ENCODE peak calls at places on chromosomes 11 and 22, in six cellular contexts. N is fibroblast of lung, M is esophagus muscularis mucosa, Q is tibial nerve, R is transverse colon, Y is WERI-Rb-1. A is an unnamed sample.

GRCh38 chr11:61962213-61963015 is 5.0 kb downstream of the FTH1 start:
- DNase-seq in N (peak; percentile 54), M (no peak), Q (no peak), R (no peak), Y (no peak), A (peak; percentile 28)

GRCh38 chr22:46607483-46608114 is 12.6 kb upstream of the GRAMD4 start:
- DNase-seq in N (no peak), M (no peak), Q (no peak), R (no peak), Y (no peak), A (no peak)

GRCh38 chr11:99683933-99684332 is 663.2 kb downstream of the CNTN5 start:
- DNase-seq in N (no peak), M (no peak), Q (no peak), R (no peak), Y (no peak), A (no peak)

GRCh38 chr11:9535189-9535781 is 38.2 kb upstream of the WEE1 start:
- DNase-seq in N (peak; percentile 77), M (peak; percentile 96), Q (peak; percentile 52), R (peak; percentile 83), Y (peak; percentile 63), A (peak; percentile 69)

GRCh38 chr22:50308597-50308935 is 1.1 kb upstream of the PLXNB2 start:
- DNase-seq in N (peak; percentile 58), M (peak; percentile 95), Q (peak; percentile 62), R (peak; percentile 78), Y (peak; percentile 78), A (no peak)

GRCh38 chr11:121711900-121712424 is 259.2 kb upstream of the SORL1-AS1 start:
- DNase-seq in N (no peak), M (no peak), Q (no peak), R (no peak), Y (no peak), A (no peak)

GRCh38 chr11:102266111-102266510 is 51.2 kb upstream of the BIRC3 start:
- DNase-seq in N (no peak), M (no peak), Q (no peak), R (no peak), Y (no peak), A (no peak)

GRCh38 chr11:96707273-96707672 is 317.5 kb downstream of the JRKL start:
- DNase-seq in N (no peak), M (no peak), Q (no peak), R (no peak), Y (no peak), A (no peak)

GRCh38 chr11:128896356-128896755 is 5.2 kb downstream of the KCNJ5 start:
- DNase-seq in N (no peak), M (no peak), Q (no peak), R (no peak), Y (no peak), A (no peak)

DNA sequence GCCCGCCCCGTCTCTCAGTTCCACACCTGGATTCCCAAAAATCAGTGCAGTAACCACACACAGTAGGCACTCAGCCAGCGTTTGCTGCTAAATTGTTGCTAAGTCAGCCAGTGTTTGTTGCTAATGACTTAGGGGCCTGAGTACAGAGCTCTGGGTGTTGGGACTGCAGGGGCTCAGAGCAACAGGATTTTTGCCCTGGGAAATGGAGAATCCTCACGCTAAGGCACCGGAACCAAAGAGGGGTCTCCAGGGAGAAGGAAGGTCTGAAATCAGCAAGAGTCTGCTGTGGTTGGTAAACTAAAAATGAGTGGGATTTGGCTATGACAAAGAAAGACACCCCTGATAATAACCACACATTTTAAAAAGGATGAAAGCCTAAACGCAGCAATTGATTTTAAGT is 22.7 kb upstream of the ALX4 start:
- DNase-seq in N (no peak), M (no peak), Q (no peak), R (no peak), Y (no peak), A (no peak)
- H3K27ac ChIP-seq in N (no peak overlapping the region), M (no peak overlapping the region), Q (no peak overlapping the region), R (no peak overlapping the region), Y (no peak overlapping the region), A (no peak overlapping the region)

GRCh38 chr11:123176785-123177184 is 18.3 kb downstream of the CLMP start:
- DNase-seq in N (no peak), M (no peak), Q (no peak), R (no peak), Y (no peak), A (no peak)

GRCh38 chr11:123170929-123171328 is 24.1 kb downstream of the CLMP start:
- DNase-seq in N (no peak), M (no peak), Q (no peak), R (no peak), Y (no peak), A (no peak)

GRCh38 chr11:123173040-123173855 is 21.8 kb downstream of the CLMP start:
- DNase-seq in N (peak; percentile 97), M (no peak), Q (no peak), R (no peak), Y (no peak), A (no peak)

GRCh38 chr11:123174196-123175183 is 20.6 kb downstream of the CLMP start:
- DNase-seq in N (peak; percentile 99), M (no peak), Q (peak; percentile 58), R (peak; percentile 60), Y (no peak), A (no peak)

DNA sequence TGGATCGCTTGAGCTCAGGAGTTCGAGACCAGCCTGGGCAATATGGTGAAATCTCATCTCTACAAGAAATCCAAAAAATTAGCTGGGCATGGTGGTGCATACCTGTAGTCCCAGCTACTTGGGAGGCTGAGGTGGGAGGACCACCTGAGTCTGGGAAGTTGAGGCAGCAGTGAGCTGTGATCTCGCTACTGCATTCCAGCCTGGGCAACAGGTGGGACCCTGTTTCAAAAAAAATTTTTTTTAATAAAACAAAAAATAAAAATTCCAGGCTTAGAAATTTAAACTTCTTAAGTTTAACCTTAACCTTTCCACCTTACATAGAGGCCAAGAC is 21.2 kb downstream of the CLMP start:
- DNase-seq in N (no peak), M (no peak), Q (no peak), R (no peak), Y (no peak), A (no peak)
- H3K4me3 ChIP-seq in N (no peak overlapping the region), M (no peak overlapping the region), Q (no peak overlapping the region), R (no peak overlapping the region), Y (no peak overlapping the region), A (no peak overlapping the region)

GRCh38 chr22:17829691-17830040 is 55.4 kb upstream of the BID start:
- DNase-seq in N (no peak), M (no peak), Q (no peak), R (no peak), Y (no peak), A (no peak)
- H3K27ac ChIP-seq in N (no peak overlapping the region), M (peak overlapping the region; percentile 86), Q (peak overlapping the region; percentile 90), R (peak overlapping the region; percentile 10), Y (no peak overlapping the region), A (no peak overlapping the region)

GRCh38 chr11:28526406-28526751 is 418.2 kb downstream of the METTL15 start:
- DNase-seq in N (peak; percentile 21), M (no peak), Q (no peak), R (no peak), Y (no peak), A (no peak)
- H3K4me3 ChIP-seq in N (no peak overlapping the region), M (no peak overlapping the region), Q (no peak overlapping the region), R (no peak overlapping the region), Y (no peak overlapping the region), A (no peak overlapping the region)

GRCh38 chr11:47285969-47286770 is 16.2 kb downstream of the MADD start:
- DNase-seq in N (no peak), M (no peak), Q (no peak), R (no peak), Y (peak; percentile 51), A (no peak)
- H3K27ac ChIP-seq in N (no peak overlapping the region), M (no peak overlapping the region), Q (no peak overlapping the region), R (no peak overlapping the region), Y (peak overlapping the region; percentile 77), A (no peak overlapping the region)

DNA sequence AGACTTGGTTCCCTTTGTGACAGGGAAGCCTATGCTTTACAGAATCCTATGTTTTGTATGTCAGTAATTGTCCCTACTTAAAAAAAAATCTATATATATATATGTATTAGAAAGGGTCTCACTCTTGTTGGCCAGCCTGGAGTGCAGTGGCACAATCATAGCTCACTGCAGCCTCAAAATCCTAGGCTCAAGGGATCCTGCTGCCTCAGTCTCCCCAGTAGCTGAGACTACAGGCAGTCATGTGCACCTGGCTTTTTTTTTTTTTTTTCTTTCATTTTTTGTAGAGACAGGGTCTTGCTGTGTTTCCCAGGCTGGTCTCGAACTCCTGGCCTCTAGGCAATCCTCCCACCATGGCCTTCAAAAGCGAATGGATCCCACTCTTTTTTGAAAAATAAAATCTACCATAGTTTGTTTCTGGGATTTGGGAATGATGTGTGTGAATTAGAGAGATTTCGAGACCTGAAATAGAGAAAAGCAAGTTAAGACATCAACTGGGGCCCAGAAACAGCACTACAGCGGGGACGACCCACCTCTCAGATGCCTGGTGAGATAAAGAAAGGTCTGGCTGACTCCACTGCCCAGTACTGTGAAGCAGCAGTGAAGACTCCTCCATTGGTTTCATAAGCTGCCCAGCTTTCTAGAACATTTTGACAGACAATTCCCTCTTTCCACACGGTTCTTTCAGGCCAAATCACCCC is 1.9 kb upstream of the NEAT1 start:
- DNase-seq in N (no peak), M (no peak), Q (no peak), R (peak; percentile 10), Y (no peak), A (no peak)
- H3K4me3 ChIP-seq in N (no peak overlapping the region), M (peak overlapping the region; percentile 81), Q (peak overlapping the region; percentile 80), R (no peak overlapping the region), Y (no peak overlapping the region), A (peak overlapping the region; percentile 95)

DNA sequence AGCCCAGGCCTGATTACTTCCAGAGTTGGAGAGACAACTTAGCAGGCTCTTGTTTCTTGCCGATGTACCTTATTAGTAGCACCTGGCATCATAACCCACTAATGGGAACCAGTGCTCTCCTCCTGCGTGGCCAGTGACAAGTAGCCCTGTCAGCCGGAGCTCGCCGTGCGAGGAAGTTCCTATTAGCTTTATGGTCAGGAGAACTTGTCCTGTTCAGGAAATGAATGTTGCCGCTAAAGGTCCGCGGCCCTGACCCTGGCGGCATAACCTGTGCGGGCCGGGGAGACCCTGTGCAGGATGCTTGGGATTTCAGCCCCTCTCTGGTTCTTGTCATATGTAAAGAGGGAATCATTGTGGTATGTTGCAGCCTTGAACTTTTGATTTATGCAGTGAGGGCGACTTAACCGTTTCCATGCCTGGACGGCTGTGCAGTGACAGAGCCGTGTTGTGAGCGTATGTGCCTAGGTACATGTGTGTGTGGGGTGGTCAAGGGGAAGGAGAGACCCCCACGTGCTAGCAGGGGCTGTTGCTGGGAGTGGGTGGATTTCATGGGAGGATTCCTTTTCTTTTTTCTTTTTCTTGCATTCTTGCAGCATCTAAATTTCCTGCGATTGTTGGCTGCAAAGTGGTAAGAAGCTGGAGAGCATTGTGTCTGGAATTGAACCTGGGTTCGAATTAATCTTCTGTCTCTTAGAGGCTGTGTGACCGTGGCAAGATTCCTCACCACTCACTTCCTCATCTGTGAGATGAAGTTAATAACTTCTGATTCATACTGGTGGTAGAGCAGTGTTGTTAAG is 15.2 kb downstream of the ZBTB16 start:
- DNase-seq in N (no peak), M (no peak), Q (no peak), R (no peak), Y (no peak), A (no peak)
- H3K27ac ChIP-seq in N (no peak overlapping the region), M (peak overlapping the region; percentile 35), Q (peak overlapping the region; percentile 78), R (no peak overlapping the region), Y (no peak overlapping the region), A (peak overlapping the region; percentile 43)

GRCh38 chr22:41681616-41682015 is 7.1 kb downstream of the SNU13 start:
- DNase-seq in N (no peak), M (no peak), Q (no peak), R (no peak), Y (no peak), A (no peak)
- H3K4me3 ChIP-seq in N (peak overlapping the region; percentile 52), M (peak overlapping the region; percentile 63), Q (peak overlapping the region; percentile 59), R (peak overlapping the region; percentile 43), Y (peak overlapping the region; percentile 52), A (no peak overlapping the region)

A was measured in CD4-positive, alpha-beta memory T cell.